ENCODE peak calls at places on chromosomes 2 and 18, in five cellular contexts. R is HL-60; W is CD8-positive, alpha-beta T cell; L is HCT116; Q is fibroblast of mammary gland. J is an unnamed sample.

GRCh38 chr2:33317369-33318015 is 159.0 kb upstream of the RASGRP3 start:
- DNase-seq in W (no peak), L (no peak), R (no peak), Q (peak), J (no peak)

GRCh38 chr2:390959-391358 is 103.1 kb upstream of the ALKAL2 start:
- DNase-seq in Q (no peak), L (no peak), W (no peak), R (no peak), J (no peak)

GRCh38 chr2:51344886-51345285 is 313.0 kb upstream of the NRXN1 start:
- DNase-seq in R (no peak), W (no peak), Q (no peak), L (no peak), J (peak)

GRCh38 chr2:160515120-160515519 is 21.5 kb upstream of the RBMS1 start:
- DNase-seq in R (no peak), Q (no peak), W (no peak), L (no peak), J (no peak)

GRCh38 chr2:128416781-128417180 is 98.1 kb upstream of the HS6ST1 start:
- DNase-seq in R (no peak), L (no peak), Q (no peak), W (peak), J (no peak)

GRCh38 chr2:222651721-222652420 is 4.0 kb downstream of the FARSB start:
- DNase-seq in Q (peak), R (no peak), W (no peak), L (no peak), J (no peak)

GRCh38 chr2:121246704-121247255 is 38.2 kb downstream of the TFCP2L1 start:
- DNase-seq in L (no peak), Q (no peak), W (no peak), R (no peak), J (no peak)

GRCh38 chr2:118763797-118764196 is 83.7 kb downstream of the EN1 start:
- DNase-seq in L (no peak), W (no peak), R (no peak), Q (peak), J (peak)

GRCh38 chr2:8767324-8767723 is 70.1 kb downstream of the KIDINS220 start:
- DNase-seq in L (no peak), W (no peak), Q (no peak), R (no peak), J (no peak)

GRCh38 chr18:72152935-72153334 is 391.2 kb downstream of the CBLN2 start:
- DNase-seq in W (no peak), L (no peak), R (no peak), Q (no peak), J (no peak)

GRCh38 chr2:233799087-233799665 is 21.0 kb downstream of the MROH2A start:
- DNase-seq in R (no peak), L (no peak), Q (no peak), W (peak), J (no peak)

GRCh38 chr2:10226032-10226724 is 76.5 kb upstream of the HPCAL1 start:
- DNase-seq in W (no peak), R (no peak), Q (no peak), L (no peak), J (no peak)

GRCh38 chr2:165313448-165313847 is 74.2 kb downstream of the SCN2A start:
- DNase-seq in W (no peak), L (no peak), R (no peak), Q (no peak), J (no peak)
- H3K4me3 ChIP-seq in W (no peak), L (no peak), R (no peak), Q (no peak), J (no peak)

GRCh38 chr2:46302005-46302696 is 4.9 kb downstream of the EPAS1 start:
- DNase-seq in W (no peak), L (no peak), Q (no peak), R (no peak), J (no peak)
- H3K4me3 ChIP-seq in W (no peak), L (no peak), Q (no peak), R (no peak), J (no peak)

GRCh38 chr2:191499874-191500565 is 177.9 kb upstream of the NABP1 start:
- DNase-seq in W (no peak), R (no peak), Q (peak), L (no peak), J (peak)
- H3K4me3 ChIP-seq in W (no peak), R (no peak), Q (no peak), L (no peak), J (no peak)

DNA sequence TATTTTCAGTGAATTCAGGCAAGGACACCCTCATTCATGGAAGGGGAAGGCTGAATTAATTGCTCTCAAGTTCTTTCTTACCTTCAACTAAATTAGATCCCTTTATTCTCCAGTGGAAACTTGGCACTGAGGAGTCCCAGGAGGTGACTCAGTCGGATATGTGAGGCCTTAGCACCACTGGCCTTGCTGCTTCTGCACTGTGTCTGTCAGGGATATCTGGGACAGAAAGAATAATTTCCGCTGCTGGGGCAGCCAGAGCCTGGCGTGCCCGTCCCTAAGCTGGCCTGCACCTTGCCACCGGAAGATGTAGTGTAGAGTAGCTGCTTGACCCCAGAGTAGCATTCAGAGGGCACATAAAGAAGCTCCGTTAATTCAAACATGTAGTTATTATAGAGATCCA is 53.4 kb downstream of the LIMS1 start:
- DNase-seq in W (no peak), R (no peak), L (no peak), Q (peak), J (peak)
- H3K4me3 ChIP-seq in W (no peak), R (no peak), L (no peak), Q (no peak), J (no peak)

GRCh38 chr2:74415762-74416395 is 5.5 kb downstream of the C2orf81 start:
- DNase-seq in L (no peak), Q (no peak), R (no peak), W (no peak), J (no peak)

GRCh38 chr2:74413001-74413698 is 8.3 kb downstream of the C2orf81 start:
- DNase-seq in Q (no peak), L (no peak), R (peak), W (no peak), J (no peak)

GRCh38 chr2:74416721-74417120 is 4.7 kb downstream of the C2orf81 start:
- DNase-seq in L (no peak), Q (no peak), R (no peak), W (no peak), J (no peak)

GRCh38 chr2:74414913-74415761 is 6.3 kb downstream of the C2orf81 start:
- DNase-seq in W (peak), L (no peak), R (no peak), Q (peak), J (no peak)

DNA sequence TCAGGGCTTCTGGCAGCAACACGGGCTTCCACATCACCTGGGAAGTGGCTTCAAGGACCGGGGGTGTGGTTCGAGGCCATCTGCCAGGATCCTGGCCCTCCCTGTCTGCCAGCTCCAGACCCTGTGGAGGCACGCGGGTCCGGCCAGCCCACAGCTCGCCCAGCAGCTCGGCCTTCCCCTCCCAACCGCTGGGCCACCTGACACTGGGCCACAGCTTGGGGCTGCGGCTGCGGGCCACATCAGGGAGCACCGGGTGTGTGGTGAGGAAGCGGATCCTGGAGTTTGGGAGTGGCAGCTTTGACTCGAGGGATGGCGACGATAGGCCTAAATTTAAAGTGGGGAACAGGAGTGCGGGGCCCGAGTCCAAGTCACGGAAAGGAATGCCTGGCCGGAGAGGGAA is 6.9 kb downstream of the C2orf81 start:
- DNase-seq in L (no peak), W (no peak), R (no peak), Q (no peak), J (no peak)
- H3K4me3 ChIP-seq in L (no peak), W (peak), R (no peak), Q (peak), J (peak)

DNA sequence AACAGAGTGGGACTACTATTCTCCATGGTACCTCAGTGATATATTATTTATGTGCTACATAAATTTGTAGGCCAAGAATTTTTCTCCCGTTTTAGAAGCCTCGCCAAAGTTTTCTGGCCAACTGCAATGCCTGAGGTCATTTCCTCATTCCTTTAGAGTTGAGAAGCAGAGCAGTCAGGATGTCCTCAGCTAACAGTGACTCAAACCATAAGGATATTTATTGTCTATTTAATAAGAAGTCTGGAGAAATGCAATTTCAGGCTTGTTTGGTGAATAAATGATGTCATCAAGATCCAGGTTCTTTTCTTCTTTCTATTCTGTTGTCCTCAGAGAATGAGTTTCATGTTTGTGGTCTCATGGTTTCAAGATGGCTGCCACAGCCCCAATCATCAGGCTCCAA is 91.0 kb downstream of the ADCYAP1 start:
- DNase-seq in Q (peak), W (no peak), R (no peak), L (no peak), J (peak)
- H3K4me3 ChIP-seq in Q (no peak), W (no peak), R (no peak), L (no peak), J (no peak)

GRCh38 chr2:11340717-11341116 is 3.7 kb downstream of the ROCK2 start:
- DNase-seq in W (no peak), L (no peak), Q (no peak), R (no peak), J (no peak)
- H3K4me3 ChIP-seq in W (no peak), L (no peak), Q (no peak), R (no peak), J (no peak)

DNA sequence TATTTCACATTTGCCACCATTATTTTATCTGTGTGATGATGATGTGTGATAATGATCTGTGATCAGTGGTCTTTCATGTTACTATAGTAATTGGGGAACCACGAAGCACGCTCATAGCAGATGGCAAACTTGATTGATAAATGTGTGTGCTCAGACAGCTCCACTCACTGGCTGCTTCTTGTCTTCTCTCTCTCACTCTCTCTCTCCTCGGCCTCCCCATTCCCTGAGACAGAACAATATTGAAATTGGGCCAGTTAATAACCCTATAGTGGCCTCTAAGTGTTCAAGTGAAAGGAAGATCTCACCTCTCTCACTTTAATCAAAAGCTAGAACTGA is 60.7 kb upstream of the RAPGEF4 start:
- DNase-seq in R (no peak), Q (no peak), L (no peak), W (no peak), J (no peak)
- H3K4me3 ChIP-seq in R (no peak), Q (no peak), L (no peak), W (no peak), J (no peak)